ENCODE peak calls at places on chromosome 4, in five cellular contexts. One of them, this sample, is unnamed.

GRCh38 chr4:89072921-89073320 is 15.9 kb upstream of the FAM13A start:
- DNase-seq in mammary epithelial cell: no peak
- DNase-seq in A673: no peak
- DNase-seq in cardiac fibroblast: no peak
- DNase-seq in endodermal cell: no peak
- DNase-seq in this sample: no peak

GRCh38 chr4:58136611-58137010 is 1026.4 kb upstream of the IGFBP7 start:
- DNase-seq in mammary epithelial cell: no peak
- DNase-seq in A673: no peak
- DNase-seq in cardiac fibroblast: no peak
- DNase-seq in endodermal cell: no peak
- DNase-seq in this sample: no peak

GRCh38 chr4:808860-809570 is 16.9 kb downstream of the CPLX1 start:
- DNase-seq in mammary epithelial cell: no peak
- DNase-seq in A673: no peak
- DNase-seq in cardiac fibroblast: no peak
- DNase-seq in endodermal cell: peak
- DNase-seq in this sample: no peak

GRCh38 chr4:144360394-144360793 is 219.9 kb upstream of the GYPA start:
- DNase-seq in mammary epithelial cell: no peak
- DNase-seq in A673: no peak
- DNase-seq in cardiac fibroblast: no peak
- DNase-seq in endodermal cell: no peak
- DNase-seq in this sample: no peak

GRCh38 chr4:127261476-127261875 is 371.3 kb upstream of the INTU start:
- DNase-seq in mammary epithelial cell: peak
- DNase-seq in A673: no peak
- DNase-seq in cardiac fibroblast: no peak
- DNase-seq in endodermal cell: no peak
- DNase-seq in this sample: no peak

GRCh38 chr4:125750827-125751466 is 436.2 kb downstream of the FAT4 start:
- DNase-seq in mammary epithelial cell: no peak
- DNase-seq in A673: peak
- DNase-seq in cardiac fibroblast: peak
- DNase-seq in endodermal cell: peak
- DNase-seq in this sample: peak

GRCh38 chr4:15794905-15795304 is 16.8 kb downstream of the CD38 start:
- DNase-seq in mammary epithelial cell: peak
- DNase-seq in A673: no peak
- DNase-seq in cardiac fibroblast: peak
- DNase-seq in endodermal cell: no peak
- DNase-seq in this sample: peak

GRCh38 chr4:22884157-22884556 is 191.4 kb downstream of the GBA3 start:
- DNase-seq in mammary epithelial cell: no peak
- DNase-seq in A673: no peak
- DNase-seq in cardiac fibroblast: no peak
- DNase-seq in endodermal cell: no peak
- DNase-seq in this sample: no peak

GRCh38 chr4:2789351-2789750 is 3.5 kb upstream of the SH3BP2 start:
- DNase-seq in mammary epithelial cell: no peak
- DNase-seq in A673: no peak
- DNase-seq in cardiac fibroblast: no peak
- DNase-seq in endodermal cell: no peak
- DNase-seq in this sample: no peak

GRCh38 chr4:151403656-151404055 is 5.3 kb upstream of the FHIP1A start:
- DNase-seq in mammary epithelial cell: no peak
- DNase-seq in A673: no peak
- DNase-seq in cardiac fibroblast: no peak
- DNase-seq in endodermal cell: no peak
- DNase-seq in this sample: no peak

GRCh38 chr4:83644677-83645639 is 109.0 kb downstream of the GPAT3 start:
- DNase-seq in mammary epithelial cell: peak
- DNase-seq in A673: peak
- DNase-seq in cardiac fibroblast: peak
- DNase-seq in endodermal cell: peak
- DNase-seq in this sample: peak

GRCh38 chr4:113476800-113477199 is 284.7 kb downstream of the CAMK2D start:
- DNase-seq in mammary epithelial cell: peak
- DNase-seq in A673: no peak
- DNase-seq in cardiac fibroblast: peak
- DNase-seq in endodermal cell: no peak
- DNase-seq in this sample: no peak

GRCh38 chr4:53928825-53929224 is 135.6 kb downstream of the CHIC2 start:
- DNase-seq in mammary epithelial cell: no peak
- DNase-seq in A673: no peak
- DNase-seq in cardiac fibroblast: peak
- DNase-seq in endodermal cell: peak
- DNase-seq in this sample: peak

GRCh38 chr4:134702374-134702773 is 500.8 kb upstream of the PABPC4L start:
- DNase-seq in mammary epithelial cell: no peak
- DNase-seq in A673: no peak
- DNase-seq in cardiac fibroblast: no peak
- DNase-seq in endodermal cell: no peak
- DNase-seq in this sample: no peak

GRCh38 chr4:74054483-74055032 is 16.1 kb upstream of the CXCL3 start:
- DNase-seq in mammary epithelial cell: no peak
- DNase-seq in A673: no peak
- DNase-seq in cardiac fibroblast: no peak
- DNase-seq in endodermal cell: no peak
- DNase-seq in this sample: no peak

GRCh38 chr4:67343162-67343561 is 202.1 kb downstream of the CENPC start:
- DNase-seq in mammary epithelial cell: no peak
- DNase-seq in A673: peak
- DNase-seq in cardiac fibroblast: no peak
- DNase-seq in endodermal cell: no peak
- DNase-seq in this sample: no peak

GRCh38 chr4:107689912-107690587 is 30.0 kb downstream of the PAPSS1 start:
- DNase-seq in mammary epithelial cell: peak
- DNase-seq in A673: no peak
- DNase-seq in cardiac fibroblast: peak
- DNase-seq in endodermal cell: no peak
- DNase-seq in this sample: peak

GRCh38 chr4:95215991-95216605 is 332.7 kb downstream of the UNC5C start:
- DNase-seq in mammary epithelial cell: no peak
- DNase-seq in A673: peak
- DNase-seq in cardiac fibroblast: peak
- DNase-seq in endodermal cell: no peak
- DNase-seq in this sample: peak

GRCh38 chr4:20618010-20618409 is 82.2 kb upstream of the PACRGL start:
- DNase-seq in mammary epithelial cell: no peak
- DNase-seq in A673: no peak
- DNase-seq in cardiac fibroblast: no peak
- DNase-seq in endodermal cell: no peak
- DNase-seq in this sample: no peak

GRCh38 chr4:156408749-156409148 is 455.1 kb upstream of the CTSO start:
- DNase-seq in mammary epithelial cell: no peak
- DNase-seq in A673: peak
- DNase-seq in cardiac fibroblast: peak
- DNase-seq in endodermal cell: no peak
- DNase-seq in this sample: no peak

GRCh38 chr4:118911162-118911791 is 22.6 kb downstream of the SYNPO2 start:
- DNase-seq in mammary epithelial cell: no peak
- DNase-seq in A673: no peak
- DNase-seq in cardiac fibroblast: peak
- DNase-seq in endodermal cell: no peak
- DNase-seq in this sample: peak
- H3K4me3 ChIP-seq in mammary epithelial cell: no peak
- H3K4me3 ChIP-seq in A673: no peak
- H3K4me3 ChIP-seq in cardiac fibroblast: no peak
- H3K4me3 ChIP-seq in endodermal cell: no peak
- H3K4me3 ChIP-seq in this sample: no peak

GRCh38 chr4:153244969-153245368 is 40.7 kb downstream of the TRIM2 start:
- DNase-seq in mammary epithelial cell: no peak
- DNase-seq in A673: no peak
- DNase-seq in cardiac fibroblast: no peak
- DNase-seq in endodermal cell: no peak
- DNase-seq in this sample: no peak
- TF ChIP-seq CTCF in mammary epithelial cell: no peak
- TF ChIP-seq CTCF in A673: no peak
- TF ChIP-seq CTCF in cardiac fibroblast: no peak
- TF ChIP-seq CTCF in endodermal cell: no peak
- TF ChIP-seq CTCF in this sample: no peak

GRCh38 chr4:26385690-26386089 is 64.9 kb downstream of the RBPJ start:
- DNase-seq in mammary epithelial cell: no peak
- DNase-seq in A673: no peak
- DNase-seq in cardiac fibroblast: no peak
- DNase-seq in endodermal cell: no peak
- DNase-seq in this sample: no peak

GRCh38 chr4:26380740-26381139 is 59.9 kb downstream of the RBPJ start:
- DNase-seq in mammary epithelial cell: no peak
- DNase-seq in A673: no peak
- DNase-seq in cardiac fibroblast: no peak
- DNase-seq in endodermal cell: no peak
- DNase-seq in this sample: no peak

GRCh38 chr4:26379837-26380236 is 59.0 kb downstream of the RBPJ start:
- DNase-seq in mammary epithelial cell: no peak
- DNase-seq in A673: no peak
- DNase-seq in cardiac fibroblast: no peak
- DNase-seq in endodermal cell: no peak
- DNase-seq in this sample: no peak

GRCh38 chr4:26388671-26389070 is 67.9 kb downstream of the RBPJ start:
- DNase-seq in mammary epithelial cell: peak
- DNase-seq in A673: no peak
- DNase-seq in cardiac fibroblast: peak
- DNase-seq in endodermal cell: no peak
- DNase-seq in this sample: no peak

GRCh38 chr4:26384380-26385057 is 63.7 kb downstream of the RBPJ start:
- DNase-seq in mammary epithelial cell: no peak
- DNase-seq in A673: no peak
- DNase-seq in cardiac fibroblast: no peak
- DNase-seq in endodermal cell: no peak
- DNase-seq in this sample: no peak
- H3K4me3 ChIP-seq in mammary epithelial cell: no peak
- H3K4me3 ChIP-seq in A673: no peak
- H3K4me3 ChIP-seq in cardiac fibroblast: no peak
- H3K4me3 ChIP-seq in endodermal cell: no peak
- H3K4me3 ChIP-seq in this sample: no peak

GRCh38 chr4:104064650-104065577 is 345.1 kb upstream of the TACR3 start:
- DNase-seq in mammary epithelial cell: peak
- DNase-seq in A673: peak
- DNase-seq in cardiac fibroblast: peak
- DNase-seq in endodermal cell: peak
- DNase-seq in this sample: peak
- TF ChIP-seq CTCF in mammary epithelial cell: peak
- TF ChIP-seq CTCF in A673: peak
- TF ChIP-seq CTCF in cardiac fibroblast: peak
- TF ChIP-seq CTCF in endodermal cell: peak
- TF ChIP-seq CTCF in this sample: peak

GRCh38 chr4:184395451-184395917 is 78.9 kb downstream of the IRF2 start:
- DNase-seq in mammary epithelial cell: no peak
- DNase-seq in A673: no peak
- DNase-seq in cardiac fibroblast: no peak
- DNase-seq in endodermal cell: peak
- DNase-seq in this sample: no peak

GRCh38 chr4:184392321-184392720 is 82.0 kb downstream of the IRF2 start:
- DNase-seq in mammary epithelial cell: no peak
- DNase-seq in A673: no peak
- DNase-seq in cardiac fibroblast: no peak
- DNase-seq in endodermal cell: no peak
- DNase-seq in this sample: no peak

GRCh38 chr4:184389978-184390518 is 84.3 kb downstream of the IRF2 start:
- DNase-seq in mammary epithelial cell: no peak
- DNase-seq in A673: no peak
- DNase-seq in cardiac fibroblast: no peak
- DNase-seq in endodermal cell: peak
- DNase-seq in this sample: no peak

GRCh38 chr4:184396001-184396400 is 78.3 kb downstream of the IRF2 start:
- DNase-seq in mammary epithelial cell: no peak
- DNase-seq in A673: no peak
- DNase-seq in cardiac fibroblast: no peak
- DNase-seq in endodermal cell: no peak
- DNase-seq in this sample: no peak

GRCh38 chr4:184392748-184393334 is 81.5 kb downstream of the IRF2 start:
- DNase-seq in mammary epithelial cell: no peak
- DNase-seq in A673: no peak
- DNase-seq in cardiac fibroblast: no peak
- DNase-seq in endodermal cell: peak
- DNase-seq in this sample: no peak
- H3K4me3 ChIP-seq in mammary epithelial cell: no peak
- H3K4me3 ChIP-seq in A673: no peak
- H3K4me3 ChIP-seq in cardiac fibroblast: no peak
- H3K4me3 ChIP-seq in endodermal cell: no peak
- H3K4me3 ChIP-seq in this sample: no peak

DNA sequence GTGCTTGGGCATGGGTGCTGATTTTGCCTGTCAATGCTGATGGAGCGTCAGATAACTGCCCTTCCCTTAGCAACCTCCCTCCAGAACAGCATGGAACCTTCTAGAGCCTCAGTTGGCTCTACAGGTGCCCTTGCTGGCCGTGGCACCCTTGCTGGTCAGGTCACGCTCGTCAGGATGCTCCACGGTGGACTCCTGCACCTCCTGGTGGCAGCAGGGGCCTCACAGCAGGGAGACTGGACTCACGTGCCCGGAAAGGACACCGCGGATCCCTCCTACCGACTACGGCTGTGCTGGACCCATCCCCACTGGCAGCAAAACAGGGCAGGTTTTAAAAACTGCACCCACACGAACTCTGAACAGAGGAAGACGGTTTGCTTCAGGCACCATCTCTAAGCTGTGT is 82.1 kb upstream of the AFAP1 start:
- DNase-seq in mammary epithelial cell: no peak
- DNase-seq in A673: no peak
- DNase-seq in cardiac fibroblast: no peak
- DNase-seq in endodermal cell: no peak
- DNase-seq in this sample: no peak
- TF ChIP-seq CTCF in mammary epithelial cell: no peak
- TF ChIP-seq CTCF in A673: peak
- TF ChIP-seq CTCF in cardiac fibroblast: peak
- TF ChIP-seq CTCF in endodermal cell: no peak
- TF ChIP-seq CTCF in this sample: peak

GRCh38 chr4:38803833-38804653 is 548 bp downstream of the TLR1 start:
- DNase-seq in mammary epithelial cell: no peak
- DNase-seq in A673: no peak
- DNase-seq in cardiac fibroblast: no peak
- DNase-seq in endodermal cell: no peak
- DNase-seq in this sample: peak

GRCh38 chr4:38802561-38803355 is 1.8 kb downstream of the TLR1 start:
- DNase-seq in mammary epithelial cell: no peak
- DNase-seq in A673: no peak
- DNase-seq in cardiac fibroblast: no peak
- DNase-seq in endodermal cell: no peak
- DNase-seq in this sample: no peak

GRCh38 chr4:38804654-38805295 is at the start of gene TLR1:
- DNase-seq in mammary epithelial cell: peak
- DNase-seq in A673: peak
- DNase-seq in cardiac fibroblast: peak
- DNase-seq in endodermal cell: no peak
- DNase-seq in this sample: peak

GRCh38 chr4:38800956-38801450 is 3.6 kb downstream of the TLR1 start:
- DNase-seq in mammary epithelial cell: no peak
- DNase-seq in A673: no peak
- DNase-seq in cardiac fibroblast: no peak
- DNase-seq in endodermal cell: no peak
- DNase-seq in this sample: peak

GRCh38 chr4:38805530-38806145 is 1.0 kb upstream of the TLR1 start:
- DNase-seq in mammary epithelial cell: no peak
- DNase-seq in A673: no peak
- DNase-seq in cardiac fibroblast: peak
- DNase-seq in endodermal cell: no peak
- DNase-seq in this sample: peak
- H3K4me3 ChIP-seq in mammary epithelial cell: no peak
- H3K4me3 ChIP-seq in A673: no peak
- H3K4me3 ChIP-seq in cardiac fibroblast: peak
- H3K4me3 ChIP-seq in endodermal cell: no peak
- H3K4me3 ChIP-seq in this sample: peak

This sample was measured in fibroblast of pulmonary artery.